ENCODE peak calls at places on chromosomes 1 and 21, in eight cellular contexts. I, O, G, R, C, H, X and P are unnamed samples.
A peak's percentile ranks its signal among the peaks of the same experiment; 100 is the strongest.

GRCh38 chr21:41427556-41427955 is 1.5 kb downstream of the MX1 start:
- DNase-seq in O (no peak), H (peak; percentile 72), I (no peak), C (no peak), X (no peak), G (no peak), R (no peak), P (no peak)

GRCh38 chr1:204268101-204268500 is 54.3 kb upstream of the GOLT1A start:
- DNase-seq in O (no peak), I (no peak), R (peak; percentile 56), G (no peak), X (no peak), H (no peak), C (no peak), P (no peak)

GRCh38 chr1:7575041-7575400 is 196.1 kb upstream of the VAMP3 start:
- DNase-seq in G (no peak), X (no peak), I (no peak), R (peak; percentile 4), C (no peak), H (no peak), O (no peak), P (no peak)

GRCh38 chr1:7610106-7610731 is 160.9 kb upstream of the VAMP3 start:
- DNase-seq in X (no peak), C (peak; percentile 30), I (no peak), H (no peak), G (no peak), R (no peak), O (no peak), P (no peak)

GRCh38 chr1:178632619-178633018 is 92.4 kb upstream of the RALGPS2 start:
- DNase-seq in G (no peak), C (no peak), X (no peak), I (no peak), H (no peak), R (no peak), O (peak; percentile 95), P (peak; percentile 53)

GRCh38 chr1:14470802-14471201 is 127.7 kb upstream of the KAZN start:
- DNase-seq in O (no peak), H (no peak), G (no peak), R (no peak), C (no peak), X (no peak), I (no peak), P (no peak)

GRCh38 chr21:45528028-45528705 is 14.1 kb downstream of the SLC19A1 start:
- DNase-seq in H (peak; percentile 75), G (peak; percentile 6), C (peak; percentile 35), R (peak; percentile 71), I (peak; percentile 9), O (no peak), X (no peak), P (no peak)

GRCh38 chr1:234897754-234898454 is 230.7 kb downstream of the TOMM20 start:
- DNase-seq in O (no peak), H (no peak), R (peak; percentile 45), X (no peak), C (no peak), G (peak; percentile 10), I (no peak), P (no peak)

GRCh38 chr1:206025283-206025820 is 1.7 kb upstream of the CTSE start:
- DNase-seq in X (no peak), H (no peak), O (no peak), R (no peak), C (no peak), I (no peak), G (no peak), P (no peak)

GRCh38 chr1:210910020-210910575 is 223.8 kb downstream of the KCNH1 start:
- DNase-seq in G (no peak), X (no peak), C (no peak), O (no peak), H (no peak), I (no peak), R (no peak), P (no peak)
- TF ChIP-seq CTCF in G (no peak), X (no peak), C (no peak), O (no peak), H (no peak), I (no peak), R (no peak), P (no peak)

GRCh38 chr1:99645199-99645598 is 714 bp upstream of the PALMD start:
- DNase-seq in C (no peak), I (no peak), O (peak; percentile 64), R (no peak), G (no peak), H (peak; percentile 85), X (no peak), P (peak; percentile 69)
- H3K4me3 ChIP-seq in C (no peak overlapping the region), I (peak overlapping the region; percentile 71), O (no peak overlapping the region), R (peak overlapping the region; percentile 49), G (peak overlapping the region; percentile 30), H (no peak overlapping the region), X (no peak overlapping the region), P (no peak overlapping the region)

DNA sequence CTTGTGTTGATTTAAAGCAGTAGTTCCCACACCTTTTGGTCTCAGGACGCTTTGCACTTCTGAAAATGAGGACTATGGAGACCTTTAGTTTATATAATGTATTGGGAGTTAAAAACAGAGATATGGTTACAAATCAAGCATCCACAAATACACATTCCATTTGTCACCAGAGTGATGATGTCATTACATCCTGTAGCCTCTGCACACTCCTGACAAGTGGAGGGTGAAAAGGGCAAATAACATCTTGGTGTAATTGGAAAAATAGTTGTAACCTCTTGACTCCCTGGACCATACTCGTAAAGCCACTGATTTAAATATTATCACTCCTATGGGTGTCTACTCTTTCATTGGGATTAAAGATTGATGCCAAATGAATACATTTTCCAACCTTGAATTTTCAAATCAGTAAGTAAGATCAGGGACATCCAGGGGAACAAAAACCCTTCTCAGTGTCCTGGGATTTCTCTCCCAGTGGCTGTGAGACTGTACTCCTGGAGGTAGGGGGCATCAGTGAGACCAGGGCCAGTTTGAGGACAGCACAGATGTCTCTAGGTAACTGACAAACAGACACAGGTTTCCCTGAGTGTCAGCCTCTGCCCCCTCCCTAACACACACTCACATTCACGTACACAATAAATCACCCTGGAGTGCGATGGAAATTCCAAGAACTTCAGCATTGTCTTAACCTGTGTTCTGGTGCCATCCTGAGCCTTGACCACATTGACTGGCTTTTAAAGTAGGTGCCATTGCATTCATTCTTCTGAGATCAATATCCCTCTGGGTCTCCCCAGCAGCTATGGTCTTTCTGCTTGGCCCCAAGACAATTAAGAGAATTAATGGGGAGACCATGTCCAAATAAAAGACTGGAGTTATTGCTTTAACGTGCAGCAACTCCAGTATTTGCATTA is 63.0 kb downstream of the NR5A2 start:
- DNase-seq in X (no peak), G (no peak), R (no peak), I (no peak), O (peak; percentile 9), H (no peak), C (no peak), P (peak; percentile 37)
- TF ChIP-seq CTCF in X (peak; percentile 34), G (no peak), R (peak; percentile 19), I (peak; percentile 43), O (peak; percentile 24), H (no peak), C (no peak), P (peak; percentile 4)

GRCh38 chr1:110408488-110408887 is 994 bp upstream of the LAMTOR5 start:
- DNase-seq in O (peak; percentile 25), X (no peak), R (no peak), C (no peak), G (no peak), H (no peak), I (no peak), P (no peak)
- H3K4me3 ChIP-seq in O (peak overlapping the region; percentile 93), X (peak overlapping the region; percentile 69), R (peak overlapping the region; percentile 84), C (peak overlapping the region; percentile 99), G (peak overlapping the region; percentile 100), H (no peak overlapping the region), I (peak overlapping the region; percentile 98), P (peak overlapping the region; percentile 99)

GRCh38 chr1:225768662-225769426 is 8.8 kb upstream of the SRP9 start:
- DNase-seq in R (no peak), I (no peak), G (no peak), C (no peak), H (peak; percentile 79), X (no peak), O (no peak), P (no peak)

GRCh38 chr1:225771661-225772322 is 5.8 kb upstream of the SRP9 start:
- DNase-seq in X (no peak), H (peak; percentile 37), C (no peak), G (no peak), I (no peak), O (no peak), R (no peak), P (no peak)

GRCh38 chr1:225769687-225770086 is 7.9 kb upstream of the SRP9 start:
- DNase-seq in I (no peak), X (no peak), H (peak; percentile 63), O (peak; percentile 33), C (no peak), G (no peak), R (no peak), P (no peak)

GRCh38 chr1:225772323-225772768 is 5.3 kb upstream of the SRP9 start:
- DNase-seq in I (peak; percentile 76), C (peak; percentile 92), R (peak; percentile 86), G (peak; percentile 86), X (peak; percentile 83), H (peak; percentile 94), O (peak; percentile 88), P (peak; percentile 80)

GRCh38 chr1:225770586-225771248 is 6.9 kb upstream of the SRP9 start:
- DNase-seq in R (no peak), G (no peak), C (no peak), H (peak; percentile 75), O (peak; percentile 35), X (no peak), I (no peak), P (no peak)
- TF ChIP-seq CTCF in R (no peak), G (no peak), C (no peak), H (no peak), O (no peak), X (no peak), I (no peak), P (no peak)

GRCh38 chr1:200042119-200042436 is 14.6 kb downstream of the NR5A2 start:
- DNase-seq in R (no peak), X (no peak), I (no peak), G (no peak), O (no peak), C (no peak), H (no peak), P (peak; percentile 14)

GRCh38 chr1:200042437-200043329 is 15.2 kb downstream of the NR5A2 start:
- DNase-seq in G (no peak), I (no peak), H (no peak), R (no peak), X (no peak), C (no peak), O (no peak), P (no peak)

GRCh38 chr1:200040516-200041138 is 13.1 kb downstream of the NR5A2 start:
- DNase-seq in I (no peak), R (no peak), X (no peak), G (no peak), O (no peak), C (no peak), H (no peak), P (peak; percentile 56)

GRCh38 chr1:200041337-200042118 is 14.0 kb downstream of the NR5A2 start:
- DNase-seq in O (no peak), C (no peak), I (no peak), R (no peak), G (no peak), X (no peak), H (no peak), P (peak; percentile 8)

GRCh38 chr1:200043330-200043668 is 15.8 kb downstream of the NR5A2 start:
- DNase-seq in O (no peak), X (no peak), C (no peak), H (no peak), G (no peak), R (no peak), I (no peak), P (no peak)
- H3K4me3 ChIP-seq in O (no peak overlapping the region), X (no peak overlapping the region), C (peak overlapping the region; percentile 30), H (no peak overlapping the region), G (no peak overlapping the region), R (peak overlapping the region; percentile 54), I (peak overlapping the region; percentile 71), P (no peak overlapping the region)